ENCODE peak calls at places on chromosomes 12 and 14, in seven cellular contexts. One of them, this sample, is unnamed.

GRCh38 chr12:121128908-121129704 is 3.6 kb upstream of the P2RX7 start:
- DNase-seq in COR-L47: no peak
- DNase-seq in hypothalamus: peak; percentile 39
- DNase-seq in A549: peak; percentile 55
- DNase-seq in left lung: peak; percentile 89
- DNase-seq in neural progenitor cell: no peak
- DNase-seq in activated CD4-positive, alpha-beta T cell treated with anti-CD3 and anti-CD28 coated beads for 4 hours: peak; percentile 84
- DNase-seq in this sample: peak; percentile 51

GRCh38 chr12:2358986-2359658 is 306.3 kb downstream of the CACNA1C start:
- DNase-seq in neural progenitor cell: no peak
- DNase-seq in COR-L47: no peak
- DNase-seq in left lung: no peak
- DNase-seq in activated CD4-positive, alpha-beta T cell treated with anti-CD3 and anti-CD28 coated beads for 4 hours: no peak
- DNase-seq in hypothalamus: no peak
- DNase-seq in A549: no peak
- DNase-seq in this sample: no peak

GRCh38 chr12:77488041-77488620 is 342.6 kb upstream of the NAV3 start:
- DNase-seq in A549: no peak
- DNase-seq in left lung: no peak
- DNase-seq in activated CD4-positive, alpha-beta T cell treated with anti-CD3 and anti-CD28 coated beads for 4 hours: no peak
- DNase-seq in neural progenitor cell: no peak
- DNase-seq in hypothalamus: no peak
- DNase-seq in COR-L47: no peak
- DNase-seq in this sample: no peak

GRCh38 chr14:89564291-89564957 is 147.4 kb upstream of the FOXN3 start:
- DNase-seq in A549: no peak
- DNase-seq in neural progenitor cell: no peak
- DNase-seq in activated CD4-positive, alpha-beta T cell treated with anti-CD3 and anti-CD28 coated beads for 4 hours: no peak
- DNase-seq in COR-L47: no peak
- DNase-seq in hypothalamus: no peak
- DNase-seq in left lung: no peak
- DNase-seq in this sample: no peak

GRCh38 chr14:44165286-44165685 is 341.8 kb downstream of the FSCB start:
- DNase-seq in neural progenitor cell: no peak
- DNase-seq in activated CD4-positive, alpha-beta T cell treated with anti-CD3 and anti-CD28 coated beads for 4 hours: no peak
- DNase-seq in hypothalamus: no peak
- DNase-seq in A549: no peak
- DNase-seq in left lung: no peak
- DNase-seq in COR-L47: no peak
- DNase-seq in this sample: no peak

GRCh38 chr12:31106101-31106803 is 32.6 kb downstream of the DDX11 start:
- DNase-seq in neural progenitor cell: no peak
- DNase-seq in hypothalamus: no peak
- DNase-seq in left lung: no peak
- DNase-seq in A549: no peak
- DNase-seq in COR-L47: no peak
- DNase-seq in activated CD4-positive, alpha-beta T cell treated with anti-CD3 and anti-CD28 coated beads for 4 hours: no peak
- DNase-seq in this sample: peak; percentile 36

GRCh38 chr14:50381008-50381407 is 15.7 kb downstream of the CDKL1 start:
- DNase-seq in COR-L47: no peak
- DNase-seq in neural progenitor cell: no peak
- DNase-seq in A549: no peak
- DNase-seq in activated CD4-positive, alpha-beta T cell treated with anti-CD3 and anti-CD28 coated beads for 4 hours: no peak
- DNase-seq in left lung: no peak
- DNase-seq in hypothalamus: no peak
- DNase-seq in this sample: no peak

GRCh38 chr14:51180577-51180976 is 59.5 kb upstream of the TMX1 start:
- DNase-seq in neural progenitor cell: no peak
- DNase-seq in activated CD4-positive, alpha-beta T cell treated with anti-CD3 and anti-CD28 coated beads for 4 hours: no peak
- DNase-seq in left lung: no peak
- DNase-seq in hypothalamus: peak; percentile 1
- DNase-seq in A549: no peak
- DNase-seq in COR-L47: no peak
- DNase-seq in this sample: no peak

GRCh38 chr14:39491134-39491541 is 58.9 kb upstream of the FBXO33 start:
- DNase-seq in neural progenitor cell: peak; percentile 67
- DNase-seq in activated CD4-positive, alpha-beta T cell treated with anti-CD3 and anti-CD28 coated beads for 4 hours: no peak
- DNase-seq in left lung: no peak
- DNase-seq in A549: peak; percentile 35
- DNase-seq in COR-L47: peak; percentile 19
- DNase-seq in hypothalamus: no peak
- DNase-seq in this sample: no peak

GRCh38 chr12:29039013-29039412 is 110.1 kb upstream of the FAR2 start:
- DNase-seq in activated CD4-positive, alpha-beta T cell treated with anti-CD3 and anti-CD28 coated beads for 4 hours: no peak
- DNase-seq in left lung: no peak
- DNase-seq in COR-L47: no peak
- DNase-seq in hypothalamus: no peak
- DNase-seq in A549: no peak
- DNase-seq in neural progenitor cell: no peak
- DNase-seq in this sample: no peak

GRCh38 chr14:88321692-88322504 is 1.2 kb downstream of the KCNK10 start:
- DNase-seq in neural progenitor cell: peak; percentile 59
- DNase-seq in hypothalamus: no peak
- DNase-seq in left lung: no peak
- DNase-seq in COR-L47: no peak
- DNase-seq in A549: no peak
- DNase-seq in activated CD4-positive, alpha-beta T cell treated with anti-CD3 and anti-CD28 coated beads for 4 hours: no peak
- DNase-seq in this sample: no peak

GRCh38 chr14:92637228-92637627 is 111.2 kb downstream of the LGMN start:
- DNase-seq in activated CD4-positive, alpha-beta T cell treated with anti-CD3 and anti-CD28 coated beads for 4 hours: no peak
- DNase-seq in COR-L47: peak; percentile 67
- DNase-seq in hypothalamus: no peak
- DNase-seq in A549: no peak
- DNase-seq in left lung: no peak
- DNase-seq in neural progenitor cell: peak; percentile 81
- DNase-seq in this sample: peak; percentile 31

GRCh38 chr12:104294845-104295674 is 8.5 kb upstream of the EID3 start:
- DNase-seq in neural progenitor cell: no peak
- DNase-seq in activated CD4-positive, alpha-beta T cell treated with anti-CD3 and anti-CD28 coated beads for 4 hours: no peak
- DNase-seq in hypothalamus: no peak
- DNase-seq in left lung: no peak
- DNase-seq in COR-L47: no peak
- DNase-seq in A549: peak; percentile 53
- DNase-seq in this sample: no peak

GRCh38 chr14:101224356-101225115 is 321.0 kb upstream of the RTL1 start:
- DNase-seq in activated CD4-positive, alpha-beta T cell treated with anti-CD3 and anti-CD28 coated beads for 4 hours: no peak
- DNase-seq in hypothalamus: no peak
- DNase-seq in neural progenitor cell: peak; percentile 59
- DNase-seq in COR-L47: no peak
- DNase-seq in left lung: peak; percentile 29
- DNase-seq in A549: no peak
- DNase-seq in this sample: no peak

GRCh38 chr12:106345739-106346138 is 11.8 kb upstream of the POLR3B start:
- DNase-seq in activated CD4-positive, alpha-beta T cell treated with anti-CD3 and anti-CD28 coated beads for 4 hours: no peak
- DNase-seq in COR-L47: peak; percentile 64
- DNase-seq in left lung: no peak
- DNase-seq in neural progenitor cell: peak; percentile 72
- DNase-seq in A549: peak; percentile 87
- DNase-seq in hypothalamus: no peak
- DNase-seq in this sample: no peak